ENCODE peak calls at places on chromosomes 7 and 10, in eight cellular contexts. U is iPS-NIHi11; W is lung; V is T-helper 2 cell; S is cerebellum; O is dorsolateral prefrontal cortex; P is activated CD4-positive, alpha-beta T cell treated with anti-CD3 and anti-CD28 coated beads for 48 hours; Y is C1 segment of cervical spinal cord. R is an unnamed sample.

GRCh38 chr10:79081353-79082034 is 12.7 kb downstream of the ZMIZ1 start:
- DNase-seq in O (no peak), V (no peak), P (no peak), Y (no peak), S (no peak), U (no peak), W (no peak), R (no peak)

GRCh38 chr7:35869810-35870209 is 69.0 kb downstream of the SEPTIN7 start:
- DNase-seq in P (no peak), S (no peak), Y (no peak), U (no peak), O (no peak), W (no peak), V (no peak), R (no peak)

GRCh38 chr10:73734028-73734720 is 10.0 kb upstream of the SEC24C start:
- DNase-seq in Y (no peak), U (no peak), V (no peak), W (no peak), P (no peak), O (no peak), S (no peak), R (no peak)

GRCh38 chr7:48165157-48165556 is 6.1 kb upstream of the ABCA13 start:
- DNase-seq in W (no peak), V (no peak), U (no peak), P (no peak), S (no peak), Y (no peak), O (no peak), R (no peak)

GRCh38 chr10:120423350-120424197 is 33.5 kb upstream of the PLPP4 start:
- DNase-seq in V (no peak), O (peak), S (peak), U (peak), Y (peak), P (peak), W (no peak), R (no peak)

GRCh38 chr10:31477584-31477983 is 158.6 kb downstream of the ZEB1 start:
- DNase-seq in W (no peak), O (no peak), S (no peak), P (no peak), U (no peak), Y (no peak), V (no peak), R (no peak)

GRCh38 chr7:130521552-130521951 is 29.7 kb downstream of the MEST start:
- DNase-seq in V (no peak), Y (no peak), O (no peak), W (no peak), U (no peak), S (no peak), P (no peak), R (no peak)

GRCh38 chr7:94276797-94277196 is 117.9 kb upstream of the COL1A2 start:
- DNase-seq in Y (no peak), S (no peak), U (peak), P (no peak), V (no peak), O (no peak), W (no peak), R (no peak)

GRCh38 chr10:72375585-72375984 is 20.9 kb upstream of the DNAJB12 start:
- DNase-seq in U (peak), W (no peak), S (no peak), O (peak), V (no peak), P (no peak), Y (no peak), R (peak)

GRCh38 chr7:23783115-23783514 is 73.1 kb downstream of the STK31 start:
- DNase-seq in Y (no peak), S (no peak), W (no peak), U (no peak), V (no peak), P (no peak), O (no peak), R (no peak)

GRCh38 chr10:125062244-125063208 is 97.8 kb downstream of the CTBP2 start:
- DNase-seq in Y (no peak), S (no peak), P (no peak), O (peak), V (no peak), W (no peak), U (no peak), R (peak)

GRCh38 chr7:47415289-47416212 is 166.4 kb downstream of the TNS3 start:
- DNase-seq in V (no peak), U (no peak), S (no peak), O (no peak), Y (no peak), W (no peak), P (no peak), R (no peak)

GRCh38 chr7:47374538-47374937 is 207.4 kb downstream of the TNS3 start:
- DNase-seq in V (no peak), S (no peak), O (no peak), P (no peak), Y (no peak), W (no peak), U (no peak), R (no peak)

GRCh38 chr7:15870337-15870736 is 183.9 kb upstream of the MEOX2 start:
- DNase-seq in P (no peak), U (no peak), S (no peak), Y (no peak), O (no peak), W (no peak), V (no peak), R (no peak)

GRCh38 chr7:26646666-26647065 is 217.7 kb downstream of the SKAP2 start:
- DNase-seq in Y (no peak), P (no peak), S (no peak), V (no peak), U (no peak), W (no peak), O (no peak), R (no peak)

GRCh38 chr10:107576746-107577145 is 412.2 kb upstream of the SORCS1 start:
- DNase-seq in Y (peak), V (no peak), U (no peak), S (peak), W (no peak), P (no peak), O (no peak), R (no peak)

GRCh38 chr7:133724148-133724547 is 403.0 kb upstream of the LRGUK start:
- DNase-seq in Y (no peak), P (no peak), W (no peak), O (no peak), S (no peak), U (no peak), V (no peak), R (no peak)

GRCh38 chr7:156881676-156882075 is 11.3 kb downstream of the LMBR1 start:
- DNase-seq in W (no peak), O (no peak), S (no peak), Y (no peak), V (no peak), U (no peak), P (no peak), R (no peak)

GRCh38 chr10:22475857-22476600 is 130.7 kb downstream of the SPAG6 start:
- DNase-seq in S (peak), Y (no peak), U (peak), V (no peak), O (peak), P (peak), W (no peak), R (peak)

GRCh38 chr10:78780551-78780961 is 288.2 kb upstream of the ZMIZ1 start:
- DNase-seq in O (peak), S (no peak), U (no peak), W (no peak), Y (no peak), P (no peak), V (no peak), R (no peak)